ENCODE peak calls at places on chromosomes 3 and 15, in seven cellular contexts. Z is testis, A is upper lobe of right lung, M is A549, Q is IMR-90, T is mammary epithelial cell, W is sigmoid colon. K is an unnamed sample.
A peak's percentile ranks its signal among the peaks of the same experiment; 100 is the strongest.

GRCh38 chr3:188595890-188596376 is 442.0 kb downstream of the LPP start:
- DNase-seq in T (peak; percentile 75), M (no peak), W (no peak), A (no peak), Q (peak; percentile 80), Z (no peak), K (no peak)

GRCh38 chr3:121418182-121418581 is 127.6 kb downstream of the POLQ start:
- DNase-seq in W (no peak), Q (no peak), M (no peak), T (no peak), A (no peak), Z (no peak), K (no peak)

GRCh38 chr3:197205265-197205664 is 93.1 kb downstream of the DLG1 start:
- DNase-seq in M (no peak), Z (no peak), T (no peak), W (no peak), Q (no peak), A (no peak), K (no peak)

GRCh38 chr3:149401215-149401925 is 23.9 kb upstream of the TM4SF1 start:
- DNase-seq in A (peak; percentile 74), T (peak; percentile 69), Z (no peak), M (peak; percentile 88), Q (peak; percentile 90), W (no peak), K (no peak)

GRCh38 chr15:38702178-38702912 is 137.7 kb upstream of the RASGRP1 start:
- DNase-seq in Q (no peak), T (peak; percentile 75), M (peak; percentile 26), W (no peak), A (no peak), Z (no peak), K (no peak)

GRCh38 chr3:147311716-147312115 is 94.6 kb downstream of the ZIC4 start:
- DNase-seq in M (no peak), A (no peak), Q (peak; percentile 22), T (no peak), Z (no peak), W (no peak), K (no peak)

GRCh38 chr3:111785034-111785433 is 74.0 kb upstream of the PHLDB2 start:
- DNase-seq in M (no peak), T (no peak), Q (no peak), A (no peak), W (no peak), Z (no peak), K (no peak)

GRCh38 chr3:72318504-72319201 is 529.6 kb downstream of the SHQ1 start:
- DNase-seq in Z (peak; percentile 78), A (no peak), Q (peak; percentile 53), M (no peak), W (no peak), T (no peak), K (no peak)

GRCh38 chr15:75452968-75453702 is 1.6 kb upstream of the SIN3A start:
- DNase-seq in M (peak; percentile 64), T (peak; percentile 17), Q (no peak), Z (peak; percentile 32), W (peak; percentile 87), A (peak; percentile 76), K (peak; percentile 90)

GRCh38 chr3:4633078-4634004 is 140.2 kb downstream of the ITPR1 start:
- DNase-seq in A (no peak), T (peak; percentile 35), W (no peak), Z (no peak), M (peak; percentile 67), Q (peak; percentile 72), K (no peak)

GRCh38 chr3:178195824-178196223 is 340.4 kb upstream of the KCNMB2 start:
- DNase-seq in Z (no peak), Q (peak; percentile 62), W (no peak), A (no peak), T (peak; percentile 71), M (no peak), K (no peak)

GRCh38 chr15:80159811-80160569 is 7.2 kb downstream of the FAH start:
- DNase-seq in Q (peak; percentile 46), T (no peak), Z (no peak), W (no peak), A (no peak), M (no peak), K (no peak)

GRCh38 chr3:142285057-142285666 is 59.8 kb upstream of the GK5 start:
- DNase-seq in W (no peak), Z (no peak), M (no peak), A (no peak), Q (no peak), T (no peak), K (no peak)

GRCh38 chr3:50516048-50516871 is 12.8 kb upstream of the CACNA2D2 start:
- DNase-seq in A (peak; percentile 88), M (no peak), T (no peak), W (no peak), Q (no peak), Z (peak; percentile 60), K (peak; percentile 81)

GRCh38 chr3:134543113-134543512 is 57.3 kb downstream of the CEP63 start:
- DNase-seq in Q (no peak), A (no peak), T (no peak), M (no peak), Z (no peak), W (no peak), K (peak; percentile 40)

GRCh38 chr3:83523470-83524073 is 1435.2 kb upstream of the CADM2 start:
- DNase-seq in A (no peak), T (peak; percentile 44), Q (no peak), M (peak; percentile 80), Z (peak; percentile 80), W (no peak), K (no peak)

GRCh38 chr15:92751528-92751927 is 96.0 kb upstream of the FAM174B start:
- DNase-seq in T (peak; percentile 48), W (no peak), M (no peak), Q (no peak), Z (no peak), A (no peak), K (no peak)

GRCh38 chr15:91882858-91883586 is 29.5 kb downstream of the SLCO3A1 start:
- DNase-seq in W (no peak), Z (no peak), Q (peak; percentile 60), T (no peak), M (no peak), A (no peak), K (no peak)

GRCh38 chr15:75867428-75867827 is 24.2 kb downstream of the UBE2Q2 start:
- DNase-seq in A (no peak), Z (no peak), T (no peak), M (no peak), Q (no peak), W (no peak), K (no peak)

GRCh38 chr3:24180616-24181015 is 235.5 kb downstream of the NR1D2 start:
- DNase-seq in W (no peak), A (no peak), Q (no peak), M (no peak), Z (no peak), T (no peak), K (no peak)

GRCh38 chr3:24181256-24181655 is 236.2 kb downstream of the NR1D2 start:
- DNase-seq in Z (no peak), Q (no peak), M (no peak), T (no peak), W (no peak), A (no peak), K (no peak)

GRCh38 chr3:24184528-24185176 is 239.6 kb downstream of the NR1D2 start:
- DNase-seq in M (no peak), Z (no peak), T (no peak), A (no peak), Q (no peak), W (no peak), K (no peak)

GRCh38 chr3:24185738-24186384 is 240.8 kb downstream of the NR1D2 start:
- DNase-seq in M (peak; percentile 74), W (no peak), Z (peak; percentile 56), Q (peak; percentile 57), A (no peak), T (peak; percentile 58), K (no peak)

DNA sequence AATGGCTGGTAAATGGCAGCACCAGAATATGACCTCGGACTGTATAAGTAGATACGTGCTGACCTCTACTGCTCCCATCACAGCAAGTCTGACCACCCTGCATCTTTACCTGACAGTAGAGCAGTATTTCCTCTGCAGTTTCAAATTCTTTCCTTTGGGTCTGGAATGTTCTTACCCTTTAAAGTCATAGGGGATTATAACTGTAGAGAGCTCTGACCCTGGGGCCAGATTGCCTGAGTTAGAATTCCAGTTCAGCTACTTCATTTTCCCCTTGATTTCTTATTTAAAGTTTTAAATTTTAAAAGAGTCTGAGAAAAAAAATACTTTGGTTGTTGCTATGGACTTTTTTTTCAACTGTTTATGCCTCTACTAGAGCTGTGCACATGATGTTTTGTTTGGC is 237.7 kb downstream of the NR1D2 start:
- DNase-seq in Z (no peak), M (no peak), Q (no peak), A (no peak), W (no peak), T (no peak), K (no peak)
- TF ChIP-seq CTCF in Z (no peak), M (no peak), Q (no peak), A (no peak), W (no peak), T (no peak), K (no peak)

GRCh38 chr15:40103124-40103858 is 5.4 kb downstream of the BMF start:
- DNase-seq in A (peak; percentile 92), W (peak; percentile 96), Z (peak; percentile 89), Q (peak; percentile 79), M (no peak), T (peak; percentile 85), K (peak; percentile 88)

GRCh38 chr15:40104865-40105516 is 3.7 kb downstream of the BMF start:
- DNase-seq in M (peak; percentile 78), Q (peak; percentile 79), A (peak; percentile 94), W (peak; percentile 96), Z (peak; percentile 95), T (peak; percentile 71), K (peak; percentile 95)

GRCh38 chr15:40103864-40104271 is 4.8 kb downstream of the BMF start:
- DNase-seq in W (no peak), Z (no peak), T (no peak), M (no peak), Q (no peak), A (no peak), K (peak; percentile 63)

GRCh38 chr15:40105517-40106202 is 3.0 kb downstream of the BMF start:
- DNase-seq in W (no peak), A (no peak), Z (no peak), T (no peak), Q (no peak), M (no peak), K (peak; percentile 83)

GRCh38 chr15:40104296-40104864 is 4.3 kb downstream of the BMF start:
- DNase-seq in W (no peak), Q (no peak), M (no peak), T (no peak), Z (no peak), A (no peak), K (no peak)
- H3K4me1 ChIP-seq in W (peaks cover 88% of the 10 kb centered on the region), Q (peaks cover 53% of the 10 kb centered on the region), M (peaks cover 56% of the 10 kb centered on the region), T (peaks cover 45% of the 10 kb centered on the region), Z (peaks cover 55% of the 10 kb centered on the region), A (peaks cover 81% of the 10 kb centered on the region), K (peaks cover 91% of the 10 kb centered on the region)

DNA sequence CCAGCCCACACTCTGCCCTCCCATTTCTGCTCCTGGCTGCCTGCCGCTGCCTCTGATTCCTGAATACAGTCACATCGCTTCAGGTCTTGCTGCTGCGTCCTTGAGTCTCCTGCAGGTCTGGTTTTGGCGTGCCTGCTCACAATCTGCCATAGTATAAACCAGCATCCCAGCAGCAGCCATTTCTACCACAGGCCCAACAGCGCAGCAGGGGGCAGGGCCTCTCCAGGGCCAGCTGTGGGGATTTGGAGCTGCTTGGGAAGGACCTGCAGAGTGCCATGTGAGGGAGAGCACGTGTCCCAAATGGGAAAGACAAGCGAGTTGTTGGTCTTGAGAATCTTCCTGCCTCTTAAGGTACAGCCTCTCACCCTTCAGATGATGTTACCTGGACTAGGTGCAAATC is 398.3 kb upstream of the PPP2R3A start:
- DNase-seq in M (no peak), Q (no peak), A (no peak), W (no peak), T (no peak), Z (no peak), K (no peak)
- H3K9me3 ChIP-seq in M (no peaks in the 10 kb centered on the region), Q (no peaks in the 10 kb centered on the region), A (no peaks in the 10 kb centered on the region), W (no peaks in the 10 kb centered on the region), T (no peaks in the 10 kb centered on the region), Z (no peaks in the 10 kb centered on the region), K (no peaks in the 10 kb centered on the region)

GRCh38 chr15:84633311-84634227 is 20.5 kb downstream of the WDR73 start:
- DNase-seq in Q (peak; percentile 67), T (peak; percentile 79), A (peak; percentile 89), M (peak; percentile 78), Z (peak; percentile 62), W (peak; percentile 83), K (peak; percentile 94)
- TF ChIP-seq CTCF in Q (no peak), T (no peak), A (no peak), M (peak; percentile 31), Z (no peak), W (no peak), K (no peak)

K was measured in spleen.